ENCODE peak calls at places on chromosomes 5 and 9, in ten cellular contexts. N, T, B, W, X, I, S, V, O and A are unnamed samples.

GRCh38 chr9:86741311-86742215 is 205.7 kb downstream of the GAS1 start:
- DNase-seq in N (no peak), T (peak; percentile 82), B (peak; percentile 71), W (no peak), X (peak; percentile 81), I (no peak), S (no peak), V (no peak), O (no peak), A (no peak)

GRCh38 chr9:33132249-33132772 is 34.8 kb downstream of the B4GALT1 start:
- DNase-seq in N (no peak), T (peak; percentile 90), B (no peak), W (no peak), X (peak; percentile 85), I (no peak), S (peak; percentile 65), V (no peak), O (no peak), A (peak; percentile 46)

GRCh38 chr5:78467744-78468357 is 107.4 kb downstream of the SCAMP1 start:
- DNase-seq in N (no peak), T (peak; percentile 53), B (no peak), W (no peak), X (peak; percentile 39), I (no peak), S (peak; percentile 37), V (no peak), O (no peak), A (peak; percentile 12)

GRCh38 chr5:140862441-140863295 is 6.1 kb upstream of the PCDHA11 start:
- DNase-seq in N (no peak), T (no peak), B (peak; percentile 42), W (no peak), X (no peak), I (no peak), S (no peak), V (no peak), O (no peak), A (no peak)

GRCh38 chr9:5909999-5910398 is 19.3 kb downstream of the MLANA start:
- DNase-seq in N (no peak), T (peak; percentile 45), B (no peak), W (no peak), X (peak; percentile 44), I (no peak), S (no peak), V (no peak), O (no peak), A (no peak)

GRCh38 chr9:35771524-35771923 is 17.4 kb upstream of the MSMP start:
- DNase-seq in N (no peak), T (no peak), B (no peak), W (no peak), X (no peak), I (no peak), S (no peak), V (no peak), O (no peak), A (no peak)

GRCh38 chr9:7053903-7054302 is 296.1 kb downstream of the KDM4C start:
- DNase-seq in N (no peak), T (no peak), B (no peak), W (no peak), X (no peak), I (no peak), S (no peak), V (no peak), O (no peak), A (no peak)

GRCh38 chr5:10454591-10455272 is 13.1 kb downstream of the ROPN1L start:
- DNase-seq in N (no peak), T (peak; percentile 73), B (no peak), W (no peak), X (peak; percentile 67), I (no peak), S (no peak), V (no peak), O (no peak), A (no peak)

GRCh38 chr5:90438100-90438499 is 28.5 kb upstream of the CETN3 start:
- DNase-seq in N (no peak), T (peak; percentile 44), B (no peak), W (no peak), X (peak; percentile 19), I (no peak), S (no peak), V (no peak), O (no peak), A (no peak)

DNA sequence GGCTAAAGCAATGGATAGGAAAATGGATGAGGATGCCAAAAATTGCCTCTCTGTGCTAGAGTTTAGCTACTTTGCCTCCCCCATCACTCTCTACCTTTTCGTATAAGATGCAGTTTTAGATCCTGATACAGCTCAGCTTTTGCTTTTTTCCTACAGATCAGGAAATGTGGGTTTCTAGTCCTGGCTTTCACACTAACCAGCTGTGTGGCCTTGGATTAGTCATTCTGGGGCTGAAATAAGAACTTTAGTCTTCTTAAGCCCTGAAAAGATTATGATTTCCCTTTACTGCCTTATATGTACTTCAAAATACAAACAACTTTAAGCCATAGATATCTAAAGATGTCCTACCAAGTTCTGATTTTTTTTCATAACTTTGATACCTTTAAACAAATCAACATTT is 116.4 kb downstream of the BAAT start:
- DNase-seq in N (no peak), T (no peak), B (no peak), W (no peak), X (no peak), I (no peak), S (no peak), V (no peak), O (no peak), A (no peak)
- TF ChIP-seq CTCF in N (no peak), T (no peak), B (no peak), W (no peak), X (no peak), I (no peak), S (no peak), V (no peak), O (no peak), A (no peak)

GRCh38 chr5:15241216-15241821 is 258.7 kb upstream of the FBXL7 start:
- DNase-seq in N (no peak), T (no peak), B (no peak), W (no peak), X (no peak), I (no peak), S (no peak), V (no peak), O (no peak), A (no peak)
- TF ChIP-seq CTCF in N (no peak), T (no peak), B (no peak), W (no peak), X (no peak), I (no peak), S (no peak), V (no peak), O (no peak), A (no peak)

DNA sequence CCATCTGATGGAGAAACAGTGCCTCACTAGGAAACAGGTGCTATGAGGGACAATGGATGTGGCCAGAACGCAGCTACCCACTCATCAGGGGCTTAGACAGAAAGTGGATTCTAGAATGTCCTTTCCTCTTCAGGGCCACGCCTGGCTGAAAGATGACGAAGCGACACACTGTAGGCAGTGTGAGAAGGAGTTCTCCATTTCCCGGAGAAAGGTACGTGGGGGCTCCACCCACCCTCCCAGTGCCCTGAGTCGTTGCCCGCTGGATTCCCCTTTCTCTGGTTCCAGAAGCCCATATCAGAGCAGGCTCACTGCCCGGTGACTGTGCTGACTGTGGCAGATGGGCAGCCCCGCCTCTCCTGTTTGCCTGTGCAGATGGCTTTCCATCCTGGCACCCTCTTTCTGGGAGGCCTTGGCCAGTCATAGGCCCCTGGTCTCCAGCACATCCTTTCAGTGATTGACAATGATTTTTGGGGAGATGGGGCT is 16.0 kb downstream of the HNRNPH1 start:
- DNase-seq in N (no peak), T (no peak), B (peak; percentile 53), W (no peak), X (no peak), I (no peak), S (no peak), V (no peak), O (no peak), A (no peak)
- TF ChIP-seq CTCF in N (no peak), T (no peak), B (no peak), W (no peak), X (no peak), I (no peak), S (no peak), V (no peak), O (no peak), A (no peak)

DNA sequence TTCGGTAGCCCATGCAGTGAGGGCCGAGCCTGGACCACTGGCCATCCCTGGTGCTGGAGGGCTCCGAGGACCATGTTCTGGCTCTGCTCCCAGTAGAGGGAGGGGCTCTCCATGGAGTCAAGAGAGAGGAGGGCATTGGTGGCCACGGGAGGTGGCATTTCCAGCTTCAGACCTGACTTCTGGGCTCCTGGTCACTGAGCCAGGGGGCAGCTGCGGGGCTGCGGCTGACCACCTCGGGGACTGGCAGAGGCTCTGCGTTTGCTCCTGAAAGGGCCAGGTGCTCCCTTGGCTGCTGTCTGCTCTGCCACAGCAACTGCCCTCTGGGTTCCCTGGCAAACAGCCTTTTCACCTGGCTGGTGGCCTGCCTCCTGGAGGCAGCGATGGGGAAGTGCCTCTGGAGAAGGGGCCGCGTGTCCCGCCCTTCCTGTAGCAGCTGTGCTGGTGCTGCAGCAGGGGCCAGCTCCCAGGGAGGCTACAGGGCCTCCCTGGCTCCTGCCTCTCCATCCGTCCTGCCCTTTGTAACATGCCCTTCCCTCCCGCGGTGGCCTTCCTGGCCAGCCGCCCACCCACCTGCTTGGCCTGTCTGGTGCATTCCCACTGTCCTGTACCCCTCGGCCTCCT is 144.6 kb downstream of the CACNA1B start:
- DNase-seq in N (no peak), T (no peak), B (peak; percentile 91), W (no peak), X (no peak), I (peak; percentile 29), S (peak; percentile 34), V (no peak), O (no peak), A (no peak)
- TF ChIP-seq CTCF in N (no peak), T (no peak), B (peak; percentile 87), W (no peak), X (no peak), I (peak; percentile 46), S (peak; percentile 36), V (peak; percentile 65), O (no peak), A (no peak)